ENCODE peak calls at places on chromosomes 7 and 10, in five cellular contexts. B is IMR-90; Q is G401; W is right cardiac atrium; C is central memory CD4-positive, alpha-beta T cell. E is an unnamed sample.

GRCh38 chr7:157527686-157528085 is 190.9 kb downstream of the DNAJB6 start:
- DNase-seq in B (no peak), Q (no peak), W (peak), C (no peak), E (no peak)

GRCh38 chr10:132611026-132611910 is 73.7 kb downstream of the INPP5A start:
- DNase-seq in B (no peak), Q (no peak), W (no peak), C (no peak), E (no peak)

GRCh38 chr7:83876593-83876992 is 227.7 kb upstream of the SEMA3E start:
- DNase-seq in B (peak), Q (no peak), W (no peak), C (no peak), E (no peak)

GRCh38 chr7:57308631-57309408 is 141.2 kb upstream of the ZNF716 start:
- DNase-seq in B (no peak), Q (no peak), W (no peak), C (no peak), E (no peak)

GRCh38 chr10:63437334-63437949 is 28.3 kb downstream of the JMJD1C start:
- DNase-seq in B (peak), Q (no peak), W (no peak), C (no peak), E (no peak)

GRCh38 chr10:32036922-32037321 is 19.3 kb downstream of the KIF5B start:
- DNase-seq in B (no peak), Q (no peak), W (no peak), C (no peak), E (no peak)

GRCh38 chr10:71978476-71978875 is 14.3 kb downstream of the CHST3 start:
- DNase-seq in B (no peak), Q (no peak), W (no peak), C (no peak), E (no peak)

GRCh38 chr7:128302110-128302509 is 41.6 kb downstream of the RBM28 start:
- DNase-seq in B (no peak), Q (no peak), W (peak), C (no peak), E (no peak)

GRCh38 chr7:11615163-11615562 is 216.8 kb downstream of the THSD7A start:
- DNase-seq in B (no peak), Q (no peak), W (no peak), C (no peak), E (no peak)

GRCh38 chr7:139362302-139362701 is 2.6 kb downstream of the LUC7L2 start:
- DNase-seq in B (peak), Q (no peak), W (no peak), C (no peak), E (no peak)

GRCh38 chr10:103679096-103679790 is 176.1 kb downstream of the SH3PXD2A start:
- DNase-seq in B (peak), Q (no peak), W (peak), C (no peak), E (no peak)

GRCh38 chr7:151490706-151491105 is 29.0 kb downstream of the RHEB start:
- DNase-seq in B (no peak), Q (no peak), W (no peak), C (no peak), E (no peak)

GRCh38 chr7:155094636-155095035 is 24.5 kb downstream of the HTR5A start:
- DNase-seq in B (no peak), Q (no peak), W (no peak), C (no peak), E (no peak)

GRCh38 chr7:42227931-42228591 is 8.9 kb downstream of the GLI3 start:
- DNase-seq in B (peak), Q (no peak), W (peak), C (no peak), E (peak)

GRCh38 chr7:44398953-44399574 is 73.7 kb upstream of the CAMK2B start:
- DNase-seq in B (peak), Q (no peak), W (no peak), C (no peak), E (no peak)

GRCh38 chr7:2169923-2170575 is 62.7 kb downstream of the MAD1L1 start:
- DNase-seq in B (no peak), Q (no peak), W (no peak), C (no peak), E (no peak)

GRCh38 chr10:89095701-89096391 is 105.2 kb downstream of the FAS start:
- DNase-seq in B (no peak), Q (no peak), W (no peak), C (no peak), E (no peak)

GRCh38 chr10:120735773-120736371 is 115.3 kb upstream of the WDR11 start:
- DNase-seq in B (peak), Q (peak), W (no peak), C (no peak), E (no peak)

GRCh38 chr10:126895214-126895781 is 9.9 kb upstream of the DOCK1 start:
- DNase-seq in B (no peak), Q (no peak), W (no peak), C (no peak), E (no peak)

GRCh38 chr7:50687575-50688261 is 95.0 kb downstream of the GRB10 start:
- DNase-seq in B (peak), Q (peak), W (no peak), C (no peak), E (no peak)

GRCh38 chr10:119654540-119654939 is 3.4 kb downstream of the BAG3 start:
- DNase-seq in B (no peak), Q (peak), W (peak), C (no peak), E (peak)

GRCh38 chr10:52682766-52683165 is 89.8 kb downstream of the MBL2 start:
- DNase-seq in B (no peak), Q (no peak), W (no peak), C (no peak), E (no peak)

GRCh38 chr7:157529768-157530560 is 193.2 kb downstream of the DNAJB6 start:
- DNase-seq in B (no peak), Q (no peak), W (peak), C (no peak), E (peak)

GRCh38 chr10:69232252-69232651 is 12.1 kb downstream of the HKDC1 start:
- DNase-seq in B (peak), Q (no peak), W (no peak), C (no peak), E (no peak)

GRCh38 chr10:6053816-6054581 is 8.2 kb downstream of the IL2RA start:
- DNase-seq in B (no peak), Q (no peak), W (peak), C (no peak), E (peak)

GRCh38 chr7:516606-517456 is 2.8 kb downstream of the PDGFA start:
- DNase-seq in B (peak), Q (no peak), W (no peak), C (no peak), E (peak)

GRCh38 chr10:61463035-61463909 is 10.1 kb upstream of the TMEM26 start:
- DNase-seq in B (peak), Q (no peak), W (no peak), C (no peak), E (no peak)

GRCh38 chr10:7475046-7475860 is 64.4 kb upstream of the SFMBT2 start:
- DNase-seq in B (no peak), Q (peak), W (no peak), C (no peak), E (peak)